ENCODE peak calls at places on chromosomes 12 and 14, in six cellular contexts. W is epithelial cell of esophagus, B is pancreas, T is fibroblast of the aortic adventitia, H is PC-3, J is fibroblast of pulmonary artery. K is an unnamed sample.

GRCh38 chr14:65637780-65638179 is 225.2 kb downstream of the FUT8 start:
- DNase-seq in W (peak; percentile 82), B (no peak), T (no peak), H (no peak), J (no peak), K (no peak)

GRCh38 chr12:14317362-14318146 is 47.9 kb upstream of the ATF7IP start:
- DNase-seq in W (peak; percentile 72), B (no peak), T (peak; percentile 5), H (no peak), J (no peak), K (no peak)

GRCh38 chr14:74980746-74981661 is 21.7 kb upstream of the EIF2B2 start:
- DNase-seq in W (peak; percentile 42), B (no peak), T (peak; percentile 40), H (peak; percentile 43), J (peak; percentile 45), K (peak; percentile 41)

GRCh38 chr12:48454675-48455074 is 17.7 kb upstream of the ANP32D start:
- DNase-seq in W (peak; percentile 62), B (no peak), T (peak; percentile 66), H (peak; percentile 58), J (peak; percentile 70), K (peak; percentile 75)

GRCh38 chr14:50047274-50047676 is 69.1 kb downstream of the VCPKMT start:
- DNase-seq in W (peak; percentile 55), B (no peak), T (no peak), H (peak; percentile 80), J (no peak), K (no peak)

GRCh38 chr14:57462551-57462950 is 31.1 kb downstream of the CCDC198 start:
- DNase-seq in W (peak; percentile 64), B (no peak), T (no peak), H (peak; percentile 55), J (no peak), K (no peak)

GRCh38 chr14:33081259-33081658 is 142.6 kb downstream of the NPAS3 start:
- DNase-seq in W (peak; percentile 9), B (no peak), T (no peak), H (no peak), J (no peak), K (no peak)

GRCh38 chr14:51562816-51563215 is 88.9 kb upstream of the FRMD6 start:
- DNase-seq in W (peak; percentile 76), B (no peak), T (no peak), H (peak; percentile 40), J (no peak), K (no peak)

GRCh38 chr12:57888407-57889157 is 42.1 kb upstream of the CTDSP2 start:
- DNase-seq in W (peak; percentile 99), B (no peak), T (peak; percentile 76), H (peak; percentile 82), J (peak; percentile 55), K (peak; percentile 67)

GRCh38 chr14:53151523-53151866 is 1.6 kb downstream of the DDHD1 start:
- DNase-seq in W (no peak), B (no peak), T (no peak), H (no peak), J (no peak), K (no peak)

GRCh38 chr14:99026471-99026870 is 245.5 kb downstream of the BCL11B start:
- DNase-seq in W (no peak), B (no peak), T (no peak), H (peak; percentile 9), J (no peak), K (no peak)

GRCh38 chr12:13182881-13183280 is 13.6 kb upstream of the EMP1 start:
- DNase-seq in W (no peak), B (no peak), T (no peak), H (no peak), J (no peak), K (no peak)

GRCh38 chr12:15629108-15629507 is 160.1 kb downstream of the EPS8 start:
- DNase-seq in W (peak; percentile 50), B (no peak), T (peak; percentile 97), H (peak; percentile 90), J (peak; percentile 99), K (peak; percentile 100)

GRCh38 chr12:47902131-47902639 is 2.6 kb downstream of the VDR start:
- DNase-seq in W (no peak), B (no peak), T (no peak), H (no peak), J (no peak), K (no peak)

GRCh38 chr12:55172686-55173085 is 46.5 kb downstream of the OR9K2 start:
- DNase-seq in W (peak; percentile 67), B (no peak), T (no peak), H (no peak), J (no peak), K (no peak)

GRCh38 chr12:27527512-27527911 is 3.5 kb downstream of the PPFIBP1 start:
- DNase-seq in W (no peak), B (no peak), T (no peak), H (no peak), J (no peak), K (no peak)

GRCh38 chr14:89185919-89186849 is 230.8 kb downstream of the FOXN3 start:
- DNase-seq in W (peak; percentile 98), B (no peak), T (peak; percentile 66), H (peak; percentile 97), J (peak; percentile 63), K (peak; percentile 87)

GRCh38 chr14:84420236-84420635 is 1109.7 kb upstream of the FLRT2 start:
- DNase-seq in W (no peak), B (no peak), T (no peak), H (peak; percentile 3), J (peak; percentile 47), K (no peak)

GRCh38 chr14:100906420-100906819 is 2.9 kb upstream of the RTL1 start:
- DNase-seq in W (no peak), B (no peak), T (no peak), H (no peak), J (no peak), K (no peak)
- TF ChIP-seq CTCF in W (no peak), B (no peak), T (no peak), H (peak; percentile 58), J (no peak), K (peak; percentile 14)

DNA sequence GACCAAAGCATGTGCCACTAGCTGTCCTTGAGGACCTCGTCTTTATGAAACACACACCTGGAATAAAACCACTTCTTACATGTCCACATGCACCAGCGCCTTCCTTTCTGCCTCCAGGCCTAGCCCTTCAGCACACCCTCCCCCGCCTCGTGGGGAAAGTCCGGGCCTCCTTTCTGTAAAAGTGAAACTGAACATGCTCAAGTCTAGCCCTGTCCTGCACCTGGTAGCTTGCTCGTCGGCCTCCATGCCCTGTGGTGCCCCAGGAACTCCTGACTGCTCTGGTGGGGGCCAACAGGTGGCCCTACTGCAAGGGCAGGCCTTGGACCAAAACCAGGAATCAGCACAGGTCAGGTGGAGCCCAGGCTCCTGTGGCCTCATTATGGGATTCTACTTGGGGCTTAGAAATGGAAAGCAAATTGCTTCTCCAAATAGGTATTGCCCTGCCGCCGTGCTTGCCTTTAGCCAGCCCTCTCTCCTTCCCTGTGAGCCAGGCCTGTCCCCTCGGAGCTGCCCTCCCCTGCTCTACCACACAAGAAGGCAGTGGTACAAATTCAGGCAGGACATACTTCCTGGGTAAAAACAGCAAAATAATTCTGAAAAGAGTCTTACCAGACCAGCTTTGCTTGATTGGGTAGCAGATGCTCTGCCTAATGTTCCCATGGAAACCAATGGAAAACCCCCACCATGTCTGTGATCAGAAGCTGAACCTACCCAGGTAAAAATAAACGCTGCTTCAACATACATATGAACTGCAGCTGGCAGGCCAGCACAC is 43.5 kb downstream of the ERH start:
- DNase-seq in W (peak; percentile 30), B (no peak), T (no peak), H (no peak), J (no peak), K (peak; percentile 19)
- H3K4me3 ChIP-seq in W (no peak overlapping the region), B (no peak overlapping the region), T (no peak overlapping the region), H (no peak overlapping the region), J (no peak overlapping the region), K (no peak overlapping the region)

DNA sequence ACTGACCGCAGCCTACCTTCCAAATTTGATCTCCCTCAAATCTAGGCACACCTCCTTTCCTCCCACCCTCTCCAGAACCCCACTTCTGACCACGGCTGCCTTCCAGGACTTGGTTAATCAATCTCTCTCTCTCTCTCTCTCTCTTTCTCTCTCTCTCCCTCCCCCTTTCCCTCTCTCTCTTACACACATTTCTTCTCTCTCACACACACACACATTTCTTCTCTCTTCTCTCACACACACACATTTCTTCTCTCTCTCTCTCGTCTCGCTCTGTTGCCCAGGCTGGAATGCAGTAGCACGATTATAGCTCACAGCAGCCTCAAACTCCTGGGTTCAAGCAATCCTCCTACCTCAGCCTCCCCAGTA is 521 bp upstream of the GMFB start:
- DNase-seq in W (no peak), B (no peak), T (no peak), H (no peak), J (no peak), K (no peak)
- TF ChIP-seq CTCF in W (no peak), B (no peak), T (no peak), H (peak; percentile 2), J (no peak), K (no peak)

GRCh38 chr12:2689393-2689792 is 105.4 kb upstream of the FKBP4 start:
- DNase-seq in W (no peak), B (no peak), T (no peak), H (no peak), J (no peak), K (no peak)

GRCh38 chr12:2688381-2688881 is 106.3 kb upstream of the FKBP4 start:
- DNase-seq in W (no peak), B (no peak), T (no peak), H (no peak), J (no peak), K (no peak)

GRCh38 chr12:2690348-2691000 is 104.3 kb upstream of the FKBP4 start:
- DNase-seq in W (no peak), B (no peak), T (no peak), H (no peak), J (no peak), K (no peak)

GRCh38 chr12:2691001-2691339 is 103.8 kb upstream of the FKBP4 start:
- DNase-seq in W (no peak), B (no peak), T (no peak), H (no peak), J (peak; percentile 18), K (peak; percentile 13)

GRCh38 chr12:2689879-2690278 is 104.9 kb upstream of the FKBP4 start:
- DNase-seq in W (no peak), B (no peak), T (no peak), H (no peak), J (no peak), K (no peak)
- H3K4me3 ChIP-seq in W (no peak overlapping the region), B (no peak overlapping the region), T (no peak overlapping the region), H (no peak overlapping the region), J (no peak overlapping the region), K (no peak overlapping the region)

DNA sequence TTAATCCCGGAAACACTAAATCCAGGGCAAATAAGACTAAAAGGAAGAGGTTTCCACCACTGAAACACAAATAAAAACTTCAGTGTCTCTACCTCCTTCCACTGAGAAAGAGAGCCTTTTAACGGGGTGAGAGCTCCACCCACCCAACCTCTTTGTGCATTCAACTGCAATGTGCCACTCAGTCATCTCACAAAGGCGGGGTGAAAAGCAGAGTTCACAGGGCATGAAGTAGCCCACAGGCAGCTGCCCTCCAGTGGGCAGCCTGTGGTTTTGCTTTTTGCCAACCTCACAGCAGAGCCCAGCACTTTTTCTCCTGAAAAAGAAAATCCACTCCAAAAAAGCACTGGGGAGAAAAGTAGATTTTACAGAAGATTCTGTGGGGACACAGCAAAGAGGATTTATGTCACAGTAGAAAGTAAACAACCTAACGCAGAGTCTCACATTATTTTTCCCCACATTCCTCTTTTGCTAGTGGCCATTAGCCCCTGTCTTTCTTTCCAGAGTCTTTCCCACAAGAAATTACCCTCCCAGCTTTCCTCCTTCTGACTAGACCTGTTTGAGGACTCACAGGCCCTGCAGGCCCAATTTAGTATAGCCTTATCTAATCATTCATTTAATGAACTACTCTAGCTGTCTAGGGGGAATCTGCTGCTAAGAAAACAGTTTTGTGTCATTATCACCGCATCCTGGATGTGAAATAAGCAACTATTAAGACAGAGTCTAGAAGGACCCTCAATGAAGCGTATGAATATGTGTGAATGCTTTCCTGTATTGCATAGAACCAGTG is 753.8 kb upstream of the FOXG1 start:
- DNase-seq in W (no peak), B (no peak), T (no peak), H (peak; percentile 10), J (no peak), K (no peak)
- TF ChIP-seq CTCF in W (no peak), B (no peak), T (no peak), H (peak; percentile 18), J (no peak), K (no peak)